ENCODE peak calls at places on chromosomes 12 and 14, in six cellular contexts. P, F, B, Q, N and I are unnamed samples.

GRCh38 chr14:54809767-54810166 is 92.9 kb downstream of the GCH1 start:
- DNase-seq in P (no peak), F (no peak), B (no peak), N (no peak), Q (no peak), I (no peak)

GRCh38 chr14:23364604-23365352 is at the start of gene EFS:
- DNase-seq in Q (no peak), N (no peak), P (no peak), B (no peak), F (no peak), I (no peak)

GRCh38 chr14:90658541-90658967 is 157.7 kb downstream of the TTC7B start:
- DNase-seq in B (no peak), P (no peak), F (peak; percentile 77), Q (peak; percentile 30), N (no peak), I (no peak)

GRCh38 chr14:21990116-21990515 is 316.5 kb upstream of the OR4E1 start:
- DNase-seq in Q (no peak), N (no peak), P (no peak), F (no peak), B (no peak), I (no peak)

GRCh38 chr12:52300796-52301691 is 9.7 kb upstream of the KRT81 start:
- DNase-seq in B (no peak), F (no peak), Q (no peak), N (no peak), P (no peak), I (no peak)

GRCh38 chr12:65825573-65826512 is 1.6 kb downstream of the HMGA2 start:
- DNase-seq in B (no peak), F (no peak), Q (peak; percentile 10), N (no peak), P (no peak), I (no peak)

GRCh38 chr12:123041811-123042655 is 61.6 kb downstream of the ARL6IP4 start:
- DNase-seq in Q (no peak), F (peak; percentile 32), B (no peak), P (no peak), N (no peak), I (no peak)

GRCh38 chr14:51443195-51444018 is 203.4 kb downstream of the TMX1 start:
- DNase-seq in B (no peak), Q (no peak), P (no peak), N (peak; percentile 40), F (no peak), I (no peak)

GRCh38 chr12:15446798-15447197 is 124.5 kb downstream of the PTPRO start:
- DNase-seq in B (no peak), F (no peak), N (no peak), Q (no peak), P (no peak), I (no peak)

GRCh38 chr12:86727151-86727550 is 471.0 kb upstream of the MGAT4C start:
- DNase-seq in Q (no peak), P (no peak), N (peak; percentile 18), F (no peak), B (no peak), I (no peak)

GRCh38 chr12:4767181-4767580 is 47.0 kb downstream of the GALNT8 start:
- DNase-seq in Q (no peak), P (no peak), F (no peak), B (no peak), N (no peak), I (no peak)

GRCh38 chr12:80778005-80778541 is 61.4 kb downstream of the MYF5 start:
- DNase-seq in P (no peak), B (peak; percentile 53), Q (peak; percentile 19), N (peak; percentile 25), F (peak; percentile 86), I (no peak)

GRCh38 chr12:109768901-109769670 is 55.5 kb downstream of the FAM222A start:
- DNase-seq in Q (no peak), N (no peak), F (no peak), B (no peak), P (no peak), I (no peak)

GRCh38 chr14:37620856-37621255 is 25.4 kb downstream of the TTC6 start:
- DNase-seq in F (no peak), N (no peak), P (no peak), Q (no peak), B (no peak), I (no peak)